ENCODE peak calls at places on chromosomes 5 and 9, in five cellular contexts. E, N, G, K and L are unnamed samples.
A peak's percentile ranks its signal among the peaks of the same experiment; 100 is the strongest.

GRCh38 chr9:97528529-97529230 is 27.2 kb downstream of the TMOD1 start:
- DNase-seq in E (no peak), N (no peak), G (no peak), K (no peak), L (no peak)

GRCh38 chr5:68409259-68409658 is 193.7 kb downstream of the PIK3R1 start:
- DNase-seq in E (peak; percentile 93), N (no peak), G (no peak), K (no peak), L (no peak)

GRCh38 chr9:108443741-108444140 is 412.0 kb downstream of the ACTL7B start:
- DNase-seq in E (peak; percentile 86), N (no peak), G (no peak), K (no peak), L (peak; percentile 78)

GRCh38 chr5:135135530-135136201 is 101.6 kb upstream of the PITX1 start:
- DNase-seq in E (peak; percentile 23), N (peak; percentile 94), G (no peak), K (peak; percentile 52), L (peak; percentile 53)

GRCh38 chr9:38295751-38296150 is 96.8 kb upstream of the ALDH1B1 start:
- DNase-seq in E (no peak), N (no peak), G (no peak), K (no peak), L (no peak)

GRCh38 chr9:119365291-119366027 is 3.8 kb downstream of the BRINP1 start:
- DNase-seq in E (peak; percentile 16), N (no peak), G (peak; percentile 82), K (peak; percentile 63), L (peak; percentile 28)

GRCh38 chr5:151684690-151685361 is 1.9 kb downstream of the SPARC start:
- DNase-seq in E (peak; percentile 99), N (peak; percentile 79), G (peak; percentile 21), K (no peak), L (peak; percentile 40)

GRCh38 chr5:66326276-66326675 is 182.2 kb downstream of the SREK1 start:
- DNase-seq in E (no peak), N (no peak), G (no peak), K (no peak), L (no peak)

GRCh38 chr9:134598884-134599245 is 42.7 kb upstream of the COL5A1 start:
- DNase-seq in E (no peak), N (no peak), G (no peak), K (no peak), L (no peak)

GRCh38 chr9:93224591-93224990 is 40.7 kb downstream of the WNK2 start:
- DNase-seq in E (peak; percentile 9), N (no peak), G (no peak), K (peak; percentile 54), L (no peak)

GRCh38 chr5:133831506-133832224 is 136.8 kb downstream of the C5orf15 start:
- DNase-seq in E (peak; percentile 80), N (no peak), G (no peak), K (no peak), L (no peak)

GRCh38 chr5:76401801-76402250 is 1.3 kb upstream of the IQGAP2 start:
- DNase-seq in E (no peak), N (no peak), G (no peak), K (no peak), L (no peak)

GRCh38 chr9:124558777-124559470 is 51.7 kb upstream of the NR5A1 start:
- DNase-seq in E (no peak), N (no peak), G (no peak), K (no peak), L (no peak)

GRCh38 chr5:168468836-168469235 is 17.4 kb upstream of the RARS1 start:
- DNase-seq in E (peak; percentile 76), N (no peak), G (no peak), K (no peak), L (no peak)

GRCh38 chr5:103424008-103424407 is 138.6 kb downstream of the NUDT12 start:
- DNase-seq in E (peak; percentile 72), N (no peak), G (no peak), K (no peak), L (no peak)

GRCh38 chr5:141872496-141873356 is 5.5 kb downstream of the PCDH1 start:
- DNase-seq in E (no peak), N (no peak), G (peak; percentile 78), K (no peak), L (no peak)

GRCh38 chr5:67361932-67362729 is 165.5 kb upstream of the CD180 start:
- DNase-seq in E (no peak), N (no peak), G (no peak), K (no peak), L (no peak)

GRCh38 chr9:32136700-32137339 is 247.6 kb upstream of the ACO1 start:
- DNase-seq in E (no peak), N (peak; percentile 51), G (no peak), K (peak; percentile 3), L (peak; percentile 4)

GRCh38 chr5:108858959-108859358 is 111.3 kb downstream of the FER start:
- DNase-seq in E (no peak), N (no peak), G (no peak), K (no peak), L (no peak)

GRCh38 chr5:66744040-66744439 is 147.8 kb downstream of the MAST4 start:
- DNase-seq in E (no peak), N (no peak), G (no peak), K (no peak), L (no peak)

GRCh38 chr5:111945535-111945934 is 188.5 kb upstream of the NREP start:
- DNase-seq in E (peak; percentile 36), N (no peak), G (no peak), K (no peak), L (no peak)

GRCh38 chr5:1509346-1510085 is 14.2 kb downstream of the LPCAT1 start:
- DNase-seq in E (no peak), N (no peak), G (no peak), K (no peak), L (no peak)

GRCh38 chr5:177399903-177400868 is at the start of gene PFN3:
- DNase-seq in E (peak; percentile 22), N (no peak), G (no peak), K (no peak), L (no peak)

GRCh38 chr9:130867556-130867955 is 29.1 kb downstream of the QRFP start:
- DNase-seq in E (no peak), N (no peak), G (no peak), K (no peak), L (no peak)

GRCh38 chr5:82387041-82387818 is 109.1 kb upstream of the RPS23 start:
- DNase-seq in E (peak; percentile 24), N (peak; percentile 88), G (peak; percentile 23), K (peak; percentile 95), L (peak; percentile 81)

GRCh38 chr5:80033513-80033912 is 1.6 kb upstream of the THBS4 start:
- DNase-seq in E (no peak), N (no peak), G (no peak), K (no peak), L (no peak)

GRCh38 chr5:179699640-179700298 is 1.0 kb downstream of the CANX start:
- DNase-seq in E (peak; percentile 38), N (peak; percentile 40), G (peak; percentile 14), K (peak; percentile 65), L (peak; percentile 52)

GRCh38 chr5:83974151-83974822 is 253.6 kb upstream of the HAPLN1 start:
- DNase-seq in E (peak; percentile 7), N (no peak), G (no peak), K (no peak), L (no peak)

GRCh38 chr9:11199335-11199734 is 586.5 kb upstream of the PTPRD start:
- DNase-seq in E (no peak), N (no peak), G (peak; percentile 80), K (no peak), L (no peak)

GRCh38 chr5:34709861-34710673 is 53.9 kb downstream of the RAI14 start:
- DNase-seq in E (peak; percentile 92), N (no peak), G (no peak), K (peak; percentile 18), L (no peak)

GRCh38 chr9:135590486-135591079 is 29.0 kb downstream of the PAEP start:
- DNase-seq in E (no peak), N (no peak), G (no peak), K (no peak), L (no peak)

GRCh38 chr9:137017791-137018497 is 10.1 kb downstream of the ABCA2 start:
- DNase-seq in E (no peak), N (no peak), G (no peak), K (no peak), L (no peak)

GRCh38 chr9:14155237-14155636 is 158.7 kb downstream of the NFIB start:
- DNase-seq in E (no peak), N (no peak), G (no peak), K (no peak), L (no peak)

GRCh38 chr5:5777013-5777412 is 354.5 kb downstream of the ICE1 start:
- DNase-seq in E (no peak), N (no peak), G (no peak), K (no peak), L (no peak)

GRCh38 chr9:91180930-91181268 is 180.8 kb downstream of the AUH start:
- DNase-seq in E (no peak), N (no peak), G (no peak), K (no peak), L (no peak)

GRCh38 chr9:78213696-78214095 is 22.2 kb upstream of the CEP78 start:
- DNase-seq in E (peak; percentile 21), N (no peak), G (no peak), K (peak; percentile 36), L (peak; percentile 49)

GRCh38 chr5:108930107-108930506 is 182.4 kb downstream of the FER start:
- DNase-seq in E (no peak), N (no peak), G (no peak), K (no peak), L (no peak)

GRCh38 chr5:2297991-2298390 is 415.3 kb upstream of the IRX4 start:
- DNase-seq in E (no peak), N (no peak), G (no peak), K (no peak), L (no peak)

GRCh38 chr9:136186386-136186785 is 18.5 kb downstream of the LHX3 start:
- DNase-seq in E (no peak), N (no peak), G (no peak), K (no peak), L (no peak)